ENCODE peak calls at places on chromosomes 2 and 18, in ten cellular contexts. F, B, C, L, H, Y, J, S, V and K are unnamed samples.

GRCh38 chr2:1455466-1455865 is 42.2 kb downstream of the TPO start:
- DNase-seq in F (no peak), B (peak; percentile 21), C (no peak), L (peak; percentile 42), H (no peak), Y (no peak), J (no peak), S (no peak), V (no peak), K (no peak)

GRCh38 chr18:13310286-13310685 is 91.7 kb downstream of the LDLRAD4 start:
- DNase-seq in F (no peak), B (no peak), C (no peak), L (no peak), H (no peak), Y (no peak), J (no peak), S (no peak), V (no peak), K (no peak)

GRCh38 chr2:239330836-239331235 is 70.0 kb downstream of the HDAC4 start:
- DNase-seq in F (no peak), B (no peak), C (no peak), L (no peak), H (no peak), Y (no peak), J (peak; percentile 74), S (no peak), V (no peak), K (no peak)

GRCh38 chr18:77702686-77703085 is 453.0 kb downstream of the GALR1 start:
- DNase-seq in F (peak; percentile 27), B (peak; percentile 61), C (no peak), L (peak; percentile 33), H (peak; percentile 53), Y (peak; percentile 5), J (no peak), S (peak; percentile 36), V (peak; percentile 8), K (peak; percentile 16)

GRCh38 chr2:166384774-166385173 is 9.0 kb upstream of the SCN9A start:
- DNase-seq in F (peak; percentile 37), B (peak; percentile 55), C (no peak), L (peak; percentile 51), H (no peak), Y (peak; percentile 13), J (no peak), S (peak; percentile 36), V (peak; percentile 53), K (peak; percentile 46)

GRCh38 chr2:173706936-173707335 is 258.2 kb downstream of the SP3 start:
- DNase-seq in F (no peak), B (no peak), C (no peak), L (no peak), H (no peak), Y (no peak), J (no peak), S (no peak), V (no peak), K (no peak)

GRCh38 chr2:71223767-71224333 is 3.1 kb downstream of the PAIP2B start:
- DNase-seq in F (peak; percentile 71), B (peak; percentile 69), C (peak; percentile 24), L (peak; percentile 46), H (no peak), Y (peak; percentile 83), J (peak; percentile 83), S (peak; percentile 82), V (peak; percentile 33), K (peak; percentile 23)

GRCh38 chr2:115484983-115485382 is 1042.5 kb downstream of the DPP10 start:
- DNase-seq in F (no peak), B (no peak), C (no peak), L (no peak), H (no peak), Y (no peak), J (no peak), S (no peak), V (no peak), K (no peak)

GRCh38 chr2:99488587-99488998 is 1.2 kb downstream of the REV1 start:
- DNase-seq in F (peak; percentile 39), B (peak; percentile 60), C (no peak), L (peak; percentile 42), H (peak; percentile 19), Y (no peak), J (no peak), S (peak; percentile 28), V (peak; percentile 43), K (peak; percentile 33)

GRCh38 chr2:26646986-26647672 is 6.0 kb upstream of the CIB4 start:
- DNase-seq in F (no peak), B (no peak), C (no peak), L (no peak), H (no peak), Y (no peak), J (no peak), S (no peak), V (no peak), K (no peak)

GRCh38 chr18:32730620-32731021 is 42.2 kb downstream of the KLHL14 start:
- DNase-seq in F (no peak), B (peak; percentile 32), C (no peak), L (peak; percentile 37), H (peak; percentile 31), Y (no peak), J (no peak), S (no peak), V (no peak), K (peak; percentile 58)

GRCh38 chr2:8862230-8862629 is 24.8 kb upstream of the KIDINS220 start:
- DNase-seq in F (no peak), B (no peak), C (no peak), L (no peak), H (no peak), Y (no peak), J (no peak), S (no peak), V (no peak), K (no peak)

GRCh38 chr2:222294996-222295367 is 3.8 kb downstream of the PAX3 start:
- DNase-seq in F (no peak), B (no peak), C (no peak), L (no peak), H (no peak), Y (no peak), J (no peak), S (no peak), V (no peak), K (no peak)
- H3K4me3 ChIP-seq in F (no peak overlapping the region), B (no peak overlapping the region), C (peak overlapping the region; percentile 16), L (no peak overlapping the region), H (no peak overlapping the region), Y (no peak overlapping the region), J (peak overlapping the region; percentile 36), S (peak overlapping the region; percentile 26), V (no peak overlapping the region), K (peak overlapping the region; percentile 74)

GRCh38 chr2:37984589-37984988 is 59.5 kb downstream of the RMDN2 start:
- DNase-seq in F (no peak), B (peak; percentile 67), C (no peak), L (peak; percentile 63), H (no peak), Y (no peak), J (no peak), S (peak; percentile 15), V (peak; percentile 62), K (peak; percentile 54)
- TF ChIP-seq CTCF in F (peak; percentile 43), B (peak; percentile 49), C (no peak), L (peak; percentile 38), H (peak; percentile 6), Y (peak; percentile 39), J (no peak), S (peak; percentile 43), V (peak; percentile 26), K (no peak)

DNA sequence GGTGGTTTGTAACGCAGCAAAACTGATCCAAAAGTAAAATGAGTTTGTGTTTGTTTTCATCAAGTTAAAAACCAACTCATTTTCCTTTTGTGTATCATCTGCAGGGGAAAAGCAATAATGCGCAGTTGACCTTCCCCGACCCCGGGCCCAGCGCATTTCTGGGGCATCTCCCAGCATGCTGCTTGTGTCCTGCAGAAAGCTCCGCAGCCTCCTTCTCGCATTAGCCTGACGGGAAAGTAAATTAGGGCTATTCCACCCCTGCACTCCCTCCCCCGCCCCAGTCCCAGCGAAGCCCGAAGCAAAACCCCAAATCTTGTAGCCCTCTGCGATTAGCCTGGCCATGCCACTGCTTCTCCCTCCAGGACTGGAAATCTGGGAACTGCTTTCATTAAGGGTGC is 82.0 kb upstream of the PPM1B start:
- DNase-seq in F (no peak), B (no peak), C (no peak), L (no peak), H (no peak), Y (no peak), J (no peak), S (no peak), V (no peak), K (no peak)
- H3K4me3 ChIP-seq in F (no peak overlapping the region), B (peak overlapping the region; percentile 59), C (peak overlapping the region; percentile 39), L (peak overlapping the region; percentile 39), H (no peak overlapping the region), Y (no peak overlapping the region), J (peak overlapping the region; percentile 57), S (peak overlapping the region; percentile 36), V (no peak overlapping the region), K (no peak overlapping the region)

GRCh38 chr2:108927405-108927804 is 61.6 kb downstream of the EDAR start:
- DNase-seq in F (no peak), B (no peak), C (no peak), L (no peak), H (no peak), Y (no peak), J (no peak), S (no peak), V (no peak), K (no peak)

GRCh38 chr2:108925735-108926134 is 63.3 kb downstream of the EDAR start:
- DNase-seq in F (no peak), B (no peak), C (no peak), L (no peak), H (no peak), Y (no peak), J (no peak), S (no peak), V (no peak), K (no peak)

GRCh38 chr2:108925286-108925685 is 63.7 kb downstream of the EDAR start:
- DNase-seq in F (no peak), B (no peak), C (no peak), L (no peak), H (no peak), Y (no peak), J (no peak), S (no peak), V (no peak), K (no peak)

GRCh38 chr2:108927936-108928659 is 60.9 kb downstream of the EDAR start:
- DNase-seq in F (peak; percentile 80), B (peak; percentile 78), C (no peak), L (peak; percentile 58), H (peak; percentile 61), Y (peak; percentile 73), J (no peak), S (peak; percentile 61), V (peak; percentile 68), K (peak; percentile 46)

DNA sequence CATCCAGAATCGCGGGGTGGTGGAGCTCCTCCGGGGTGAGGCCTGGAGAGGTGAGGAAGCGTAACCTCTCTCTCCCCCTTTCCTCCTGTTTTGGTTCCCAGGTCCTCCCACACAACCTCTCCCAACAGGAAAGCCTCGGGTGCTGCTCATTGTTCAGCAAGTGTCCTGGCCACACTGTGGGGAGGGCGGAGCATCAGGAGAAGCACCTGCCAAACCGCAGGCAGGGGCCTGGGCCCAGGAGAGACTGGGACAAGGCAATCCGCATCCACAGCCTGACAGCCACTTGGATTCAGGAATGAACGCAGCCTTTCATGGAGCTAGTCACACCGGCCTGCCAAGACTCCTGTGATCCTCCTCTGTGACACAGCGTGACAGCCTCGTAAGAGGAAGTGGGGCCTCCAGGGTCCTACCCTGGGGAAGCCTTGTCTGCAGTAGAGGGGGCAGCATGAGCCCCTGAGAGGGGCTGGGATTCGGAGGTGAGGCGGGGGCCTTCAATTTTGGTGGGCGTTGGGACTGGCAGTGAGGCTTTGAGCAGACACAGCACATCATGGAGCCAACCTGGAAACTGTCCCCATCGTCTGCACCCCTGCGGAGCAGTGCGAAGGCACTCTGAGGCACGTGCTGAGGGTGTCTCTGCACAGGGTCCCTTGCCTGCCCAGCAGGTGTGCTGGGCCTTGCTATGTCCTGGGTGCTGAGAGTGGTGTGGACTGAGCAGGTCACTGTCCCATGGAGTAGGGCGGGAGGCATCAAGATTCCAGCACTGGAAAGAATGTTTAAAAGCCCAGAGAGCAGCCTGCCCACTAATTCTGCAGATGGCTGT is 62.2 kb downstream of the EDAR start:
- DNase-seq in F (no peak), B (no peak), C (peak; percentile 89), L (no peak), H (no peak), Y (no peak), J (no peak), S (no peak), V (no peak), K (no peak)
- TF ChIP-seq CTCF in F (no peak), B (no peak), C (no peak), L (no peak), H (no peak), Y (no peak), J (no peak), S (no peak), V (no peak), K (no peak)